ENCODE peak calls at places on chromosomes 7 and 10, in nine cellular contexts. Y, X, U, Q, B, G, Z, V and T are unnamed samples. For H3K4me1, the result is how much of the 10 kb centered on the place peaks cover.

GRCh38 chr10:125130886-125131285 is 29.5 kb downstream of the CTBP2 start:
- DNase-seq in Y (no peak), X (no peak), U (no peak), Q (no peak), B (no peak), G (no peak), Z (no peak), V (no peak), T (no peak)

GRCh38 chr7:2432910-2433712 is 29.7 kb downstream of the CHST12 start:
- DNase-seq in Y (no peak), X (no peak), U (no peak), Q (no peak), B (no peak), G (no peak), Z (no peak), V (no peak), T (no peak)

GRCh38 chr7:129457101-129457500 is 22.9 kb downstream of the STRIP2 start:
- DNase-seq in Y (no peak), X (no peak), U (no peak), Q (no peak), B (no peak), G (no peak), Z (no peak), V (no peak), T (no peak)

GRCh38 chr10:132248455-132249231 is 59.1 kb downstream of the STK32C start:
- DNase-seq in Y (peak), X (peak), U (no peak), Q (no peak), B (peak), G (no peak), Z (peak), V (peak), T (no peak)

GRCh38 chr7:66682350-66683093 is 53.8 kb downstream of the KCTD7 start:
- DNase-seq in Y (no peak), X (no peak), U (peak), Q (no peak), B (no peak), G (no peak), Z (no peak), V (no peak), T (peak)

GRCh38 chr7:33591481-33591880 is 313.9 kb upstream of the BMPER start:
- DNase-seq in Y (no peak), X (no peak), U (no peak), Q (peak), B (no peak), G (no peak), Z (no peak), V (no peak), T (no peak)

GRCh38 chr7:134669845-134670373 is 23.3 kb downstream of the BPGM start:
- DNase-seq in Y (peak), X (peak), U (no peak), Q (peak), B (no peak), G (no peak), Z (peak), V (no peak), T (peak)

GRCh38 chr7:13988011-13988410 is 1.5 kb downstream of the ETV1 start:
- DNase-seq in Y (no peak), X (no peak), U (no peak), Q (peak), B (no peak), G (no peak), Z (no peak), V (no peak), T (no peak)

GRCh38 chr7:156684661-156685060 is 44.1 kb downstream of the RNF32 start:
- DNase-seq in Y (no peak), X (no peak), U (no peak), Q (no peak), B (no peak), G (no peak), Z (no peak), V (no peak), T (no peak)

GRCh38 chr7:79241288-79242055 is 212.0 kb downstream of the MAGI2 start:
- DNase-seq in Y (no peak), X (no peak), U (no peak), Q (peak), B (no peak), G (no peak), Z (no peak), V (no peak), T (no peak)

GRCh38 chr7:136925049-136925448 is 56.6 kb downstream of the CHRM2 start:
- DNase-seq in Y (no peak), X (no peak), U (no peak), Q (peak), B (no peak), G (no peak), Z (no peak), V (no peak), T (no peak)

GRCh38 chr10:114623661-114624294 is 34.3 kb downstream of the ABLIM1 start:
- DNase-seq in Y (peak), X (no peak), U (no peak), Q (peak), B (no peak), G (no peak), Z (no peak), V (no peak), T (no peak)

GRCh38 chr7:30815016-30815854 is 44.0 kb downstream of the MINDY4 start:
- DNase-seq in Y (no peak), X (no peak), U (no peak), Q (peak), B (peak), G (peak), Z (no peak), V (no peak), T (no peak)

GRCh38 chr7:97512441-97513207 is 219.3 kb upstream of the TAC1 start:
- DNase-seq in Y (no peak), X (no peak), U (no peak), Q (no peak), B (no peak), G (no peak), Z (no peak), V (no peak), T (no peak)

GRCh38 chr7:141362580-141363435 is 188.4 kb upstream of the AGK start:
- DNase-seq in Y (peak), X (no peak), U (no peak), Q (peak), B (no peak), G (peak), Z (no peak), V (no peak), T (no peak)

GRCh38 chr10:84946984-84947383 is 618.6 kb downstream of the CCSER2 start:
- DNase-seq in Y (no peak), X (no peak), U (no peak), Q (no peak), B (no peak), G (no peak), Z (no peak), V (no peak), T (no peak)

GRCh38 chr7:738723-739454 is 11.8 kb upstream of the PRKAR1B start:
- DNase-seq in Y (no peak), X (no peak), U (no peak), Q (no peak), B (peak), G (peak), Z (no peak), V (no peak), T (no peak)

GRCh38 chr7:26153823-26154783 is 2.1 kb downstream of the NFE2L3 start:
- DNase-seq in Y (peak), X (no peak), U (no peak), Q (peak), B (no peak), G (no peak), Z (peak), V (peak), T (no peak)

GRCh38 chr7:26157520-26158105 is 5.6 kb downstream of the NFE2L3 start:
- DNase-seq in Y (no peak), X (no peak), U (no peak), Q (no peak), B (no peak), G (no peak), Z (no peak), V (no peak), T (no peak)

GRCh38 chr7:26156454-26157365 is 4.7 kb downstream of the NFE2L3 start:
- DNase-seq in Y (peak), X (peak), U (no peak), Q (peak), B (no peak), G (no peak), Z (no peak), V (no peak), T (no peak)

GRCh38 chr7:26153246-26153822 is 1.3 kb downstream of the NFE2L3 start:
- DNase-seq in Y (peak), X (no peak), U (no peak), Q (peak), B (no peak), G (no peak), Z (peak), V (no peak), T (no peak)

DNA sequence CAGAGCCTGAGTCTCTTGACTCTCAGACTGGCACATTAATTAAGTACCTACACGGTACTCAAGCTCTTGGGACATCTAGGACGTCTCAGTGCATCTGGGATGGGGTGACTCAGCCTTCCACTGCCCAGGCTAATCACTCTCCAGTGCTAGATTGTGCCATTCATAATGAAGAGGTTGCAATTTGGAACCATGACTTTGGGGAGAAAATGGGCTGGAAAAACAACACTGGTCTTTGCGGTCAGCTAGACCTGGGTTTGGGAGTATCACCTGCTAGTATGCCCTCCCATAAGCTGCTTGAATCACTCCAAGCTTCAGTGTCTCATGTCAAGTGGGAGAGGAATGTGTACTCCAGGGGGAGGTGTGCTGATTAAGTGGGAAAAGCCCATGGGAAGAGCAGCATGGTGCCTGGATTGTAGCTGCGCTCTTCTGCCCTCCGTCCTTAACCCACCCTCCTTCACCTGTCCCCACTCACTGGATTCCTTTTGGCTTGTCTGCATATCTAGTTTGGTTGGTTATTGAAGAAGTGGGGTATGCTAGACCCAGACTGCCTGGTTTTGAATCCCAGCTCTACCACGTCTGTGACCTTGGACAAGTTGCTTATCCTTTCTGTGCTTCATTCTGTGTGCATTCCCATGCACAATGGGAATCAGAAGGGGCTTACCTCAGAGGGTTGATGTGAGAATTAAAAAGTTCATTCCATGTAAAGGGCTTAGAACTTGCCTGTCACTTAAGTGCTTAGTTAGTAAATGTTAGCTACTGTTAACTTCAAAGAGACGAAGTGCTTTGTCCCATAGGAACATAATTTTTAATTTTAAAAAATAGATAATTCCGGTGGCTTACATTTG is 3.8 kb downstream of the NFE2L3 start:
- DNase-seq in Y (peak), X (no peak), U (no peak), Q (peak), B (no peak), G (no peak), Z (no peak), V (no peak), T (no peak)
- H3K4me1 ChIP-seq in Y (half or more), X (half or more), U (under half), Q (under half), B (under half), G (under half), Z (under half), V (under half), T (under half)

DNA sequence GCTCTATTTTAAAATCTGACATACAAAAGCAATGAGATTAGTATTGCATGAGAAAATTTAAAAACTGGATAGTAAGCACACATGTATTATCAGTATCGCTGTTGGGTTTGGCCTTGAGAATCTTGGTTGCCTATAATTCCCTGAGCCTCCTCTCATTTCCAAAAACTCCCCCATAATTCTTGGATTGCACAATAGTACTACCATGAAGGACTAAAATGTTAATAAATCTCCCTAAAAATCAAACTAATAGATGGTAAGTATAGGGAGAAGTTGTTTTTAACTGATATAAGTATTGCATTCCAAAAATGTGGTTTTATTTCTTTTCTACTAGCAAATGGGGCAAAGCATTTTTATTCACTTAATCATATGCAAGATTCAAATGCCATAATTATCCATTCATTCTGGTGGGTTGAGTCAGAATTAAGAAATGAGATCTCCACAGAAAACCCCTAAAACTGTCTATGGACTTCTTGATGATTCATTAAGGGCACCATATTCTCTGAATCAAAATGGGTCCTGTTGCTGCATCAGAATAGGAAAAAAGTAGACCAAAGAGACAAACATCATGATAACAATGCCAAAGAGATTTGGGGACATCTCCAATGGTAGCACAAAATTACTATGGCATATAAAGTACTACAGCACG is 10.3 kb upstream of the VIM start:
- DNase-seq in Y (no peak), X (no peak), U (no peak), Q (peak), B (no peak), G (no peak), Z (no peak), V (no peak), T (no peak)
- H3K4me1 ChIP-seq in Y (under half), X (under half), U (under half), Q (under half), B (under half), G (under half), Z (under half), V (under half), T (under half)

GRCh38 chr10:94029955-94030354 is 36.2 kb downstream of the PLCE1 start:
- DNase-seq in Y (no peak), X (no peak), U (no peak), Q (no peak), B (no peak), G (no peak), Z (no peak), V (no peak), T (no peak)
- H3K4me1 ChIP-seq in Y (under half), X (under half), U (under half), Q (under half), B (under half), G (under half), Z (under half), V (under half), T (under half)

GRCh38 chr7:74665296-74665938 is 7.9 kb downstream of the GTF2I start:
- DNase-seq in Y (no peak), X (no peak), U (no peak), Q (no peak), B (no peak), G (no peak), Z (no peak), V (no peak), T (no peak)
- H3K4me1 ChIP-seq in Y (under half), X (under half), U (under half), Q (under half), B (under half), G (half or more), Z (under half), V (under half), T (under half)

GRCh38 chr10:131175891-131176290 is 135.6 kb downstream of the TCERG1L start:
- DNase-seq in Y (no peak), X (no peak), U (no peak), Q (no peak), B (no peak), G (no peak), Z (no peak), V (no peak), T (no peak)

GRCh38 chr10:131172433-131172832 is 139.1 kb downstream of the TCERG1L start:
- DNase-seq in Y (no peak), X (no peak), U (no peak), Q (no peak), B (no peak), G (no peak), Z (no peak), V (no peak), T (no peak)

GRCh38 chr10:131174211-131174565 is 137.3 kb downstream of the TCERG1L start:
- DNase-seq in Y (no peak), X (no peak), U (no peak), Q (no peak), B (no peak), G (no peak), Z (no peak), V (no peak), T (no peak)

GRCh38 chr10:131174651-131175540 is 136.6 kb downstream of the TCERG1L start:
- DNase-seq in Y (no peak), X (no peak), U (no peak), Q (no peak), B (no peak), G (no peak), Z (no peak), V (no peak), T (no peak)

DNA sequence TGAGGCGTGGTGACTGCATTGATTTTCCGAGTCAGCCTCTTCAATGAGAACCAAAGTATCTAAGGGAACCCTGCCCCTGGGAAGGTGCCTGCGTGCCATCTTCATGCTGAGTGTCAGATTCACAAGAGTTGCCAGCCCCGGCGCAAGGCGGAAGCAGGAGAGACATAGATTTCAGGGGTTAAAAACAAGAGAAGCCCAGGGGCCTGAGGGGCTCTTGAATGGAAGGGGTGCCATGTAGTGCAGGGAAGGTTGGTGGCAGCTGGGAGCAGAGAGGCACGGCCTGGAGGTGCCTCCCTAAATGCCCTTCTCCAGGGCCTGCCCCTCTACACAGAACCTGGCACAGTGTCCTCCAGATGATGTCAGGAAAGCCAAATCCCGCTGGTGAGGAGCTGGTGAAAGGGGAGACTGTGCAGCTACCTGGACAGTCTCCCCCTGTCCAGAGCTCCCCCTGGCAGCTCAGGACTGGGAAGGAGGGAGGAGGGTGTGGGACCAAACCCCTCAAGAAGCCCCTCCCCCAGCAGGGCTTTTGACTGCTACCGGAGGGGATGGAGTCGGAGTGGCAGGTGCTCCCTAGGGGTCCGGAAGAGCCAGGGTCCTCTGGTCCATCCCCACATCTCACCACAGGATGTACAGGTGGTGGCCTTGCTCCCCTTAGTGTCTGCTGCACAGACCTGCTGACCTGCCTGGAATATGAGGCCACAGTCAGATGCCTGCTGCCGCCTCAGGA is 137.9 kb downstream of the TCERG1L start:
- DNase-seq in Y (no peak), X (no peak), U (no peak), Q (no peak), B (no peak), G (no peak), Z (no peak), V (no peak), T (no peak)
- H3K4me1 ChIP-seq in Y (under half), X (under half), U (under half), Q (under half), B (under half), G (under half), Z (under half), V (under half), T (under half)

GRCh38 chr7:29315302-29316270 is 121.0 kb downstream of the CHN2 start:
- DNase-seq in Y (no peak), X (no peak), U (no peak), Q (no peak), B (no peak), G (no peak), Z (no peak), V (no peak), T (no peak)

GRCh38 chr7:29318853-29319718 is 124.5 kb downstream of the CHN2 start:
- DNase-seq in Y (no peak), X (no peak), U (no peak), Q (no peak), B (no peak), G (no peak), Z (no peak), V (no peak), T (no peak)

GRCh38 chr7:29320577-29320976 is 126.0 kb downstream of the CHN2 start:
- DNase-seq in Y (no peak), X (no peak), U (no peak), Q (no peak), B (no peak), G (no peak), Z (no peak), V (no peak), T (no peak)

GRCh38 chr7:29322023-29322712 is 127.6 kb downstream of the CHN2 start:
- DNase-seq in Y (no peak), X (no peak), U (no peak), Q (no peak), B (no peak), G (no peak), Z (no peak), V (no peak), T (no peak)

DNA sequence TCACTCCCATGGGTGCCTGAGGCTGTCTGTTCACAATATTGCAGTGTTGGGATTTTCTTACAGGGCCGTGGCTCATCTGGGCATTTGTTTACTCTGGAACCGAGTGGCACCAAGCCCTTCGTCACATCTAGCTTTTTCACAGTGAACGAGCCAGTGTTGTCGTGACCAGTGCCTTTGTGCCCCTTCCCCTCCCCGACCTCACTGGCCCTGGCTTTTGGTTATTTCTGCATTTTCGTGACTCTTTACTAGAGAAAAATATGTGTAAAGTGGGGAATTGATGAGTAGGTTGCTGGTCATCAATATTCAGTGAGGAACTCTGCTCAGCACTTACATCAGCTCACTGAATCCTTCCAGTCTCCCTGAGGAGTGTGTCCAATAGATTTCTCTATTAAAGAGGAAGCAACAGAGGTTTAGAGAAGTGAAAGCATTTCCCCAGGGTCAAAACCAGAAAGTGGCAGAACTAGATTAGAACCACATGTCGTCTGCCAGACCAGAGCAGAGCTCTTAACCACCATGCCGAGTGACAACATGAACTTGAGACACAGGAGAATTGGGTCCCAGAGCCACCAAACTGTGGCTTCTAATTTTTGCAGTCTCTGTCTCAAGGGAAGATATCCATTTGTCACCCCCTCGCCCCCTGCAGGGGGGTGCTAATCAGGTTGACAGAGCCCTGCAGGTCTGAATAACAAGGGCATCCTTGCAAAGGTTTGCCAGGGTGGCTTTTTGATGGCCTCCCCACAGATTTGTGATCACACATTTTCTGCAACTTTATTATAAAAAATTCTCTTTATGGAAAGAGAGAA is 125.3 kb downstream of the CHN2 start:
- DNase-seq in Y (no peak), X (no peak), U (no peak), Q (no peak), B (no peak), G (no peak), Z (no peak), V (no peak), T (no peak)
- H3K4me1 ChIP-seq in Y (under half), X (under half), U (under half), Q (under half), B (under half), G (under half), Z (under half), V (under half), T (under half)

GRCh38 chr7:151075662-151075971 is 5.0 kb downstream of the FASTK start:
- DNase-seq in Y (no peak), X (no peak), U (no peak), Q (no peak), B (no peak), G (no peak), Z (no peak), V (no peak), T (no peak)
- H3K4me1 ChIP-seq in Y (under half), X (under half), U (under half), Q (under half), B (under half), G (under half), Z (under half), V (under half), T (under half)